ENCODE peak calls at places on chromosomes 1 and 21, in ten cellular contexts. L is H1, S is H54, P is HuH-7.5, Z is midbrain, E is fibroblast of lung, B is HCT116, T is ecto neural progenitor cell, O is SK-N-DZ, I is T-helper 17 cell. D is an unnamed sample.

GRCh38 chr1:84988588-84988987 is 8.3 kb downstream of the MCOLN2 start:
- DNase-seq in L (no peak), S (no peak), P (no peak), Z (no peak), E (no peak), B (no peak), T (no peak), O (no peak), I (no peak), D (no peak)

GRCh38 chr21:44265734-44266270 is 4.1 kb upstream of the DNMT3L start:
- DNase-seq in L (no peak), S (no peak), P (no peak), Z (no peak), E (no peak), B (no peak), T (no peak), O (no peak), I (no peak), D (no peak)

GRCh38 chr1:12153181-12153785 is 13.5 kb upstream of the TNFRSF1B start:
- DNase-seq in L (no peak), S (no peak), P (no peak), Z (peak), E (peak), B (no peak), T (no peak), O (no peak), I (no peak), D (no peak)

GRCh38 chr1:118136511-118136937 is 48.5 kb downstream of the SPAG17 start:
- DNase-seq in L (no peak), S (no peak), P (no peak), Z (no peak), E (peak), B (no peak), T (no peak), O (no peak), I (no peak), D (no peak)

GRCh38 chr1:46673749-46674182 is 2.1 kb downstream of the TEX38 start:
- DNase-seq in L (no peak), S (peak), P (no peak), Z (no peak), E (peak), B (no peak), T (no peak), O (no peak), I (no peak), D (no peak)

GRCh38 chr1:52305417-52306226 is 60.4 kb downstream of the CC2D1B start:
- DNase-seq in L (no peak), S (no peak), P (no peak), Z (no peak), E (no peak), B (no peak), T (no peak), O (no peak), I (no peak), D (no peak)

GRCh38 chr1:35915693-35916092 is 15.2 kb upstream of the AGO3 start:
- DNase-seq in L (no peak), S (no peak), P (no peak), Z (no peak), E (peak), B (no peak), T (no peak), O (no peak), I (no peak), D (no peak)

GRCh38 chr1:18922319-18922726 is 20.0 kb upstream of the ALDH4A1 start:
- DNase-seq in L (no peak), S (peak), P (peak), Z (peak), E (peak), B (no peak), T (no peak), O (no peak), I (no peak), D (no peak)